ENCODE peak calls at places on chromosomes 5 and 9, in five cellular contexts. W is hepatocyte; A is neural progenitor cell; U is GM23248; X is effector memory CD4-positive, alpha-beta T cell. I is an unnamed sample.

GRCh38 chr5:147391781-147392180 is 118.1 kb downstream of the DPYSL3 start:
- DNase-seq in W (peak; percentile 80), A (peak; percentile 57), U (peak; percentile 94), X (no peak), I (peak; percentile 72)

GRCh38 chr5:136279314-136279713 is 86.0 kb downstream of the TRPC7 start:
- DNase-seq in W (no peak), A (no peak), U (peak; percentile 34), X (no peak), I (no peak)

GRCh38 chr9:77456829-77457437 is 191.2 kb downstream of the GNA14 start:
- DNase-seq in W (peak; percentile 91), A (peak; percentile 85), U (peak; percentile 91), X (peak; percentile 27), I (peak; percentile 95)

GRCh38 chr5:6819521-6819920 is 106.3 kb downstream of the TENT4A start:
- DNase-seq in W (peak; percentile 25), A (peak; percentile 65), U (no peak), X (no peak), I (peak; percentile 44)

GRCh38 chr5:61641748-61642565 is 309.9 kb downstream of the ZSWIM6 start:
- DNase-seq in W (no peak), A (no peak), U (peak; percentile 18), X (no peak), I (no peak)

GRCh38 chr9:126698251-126698650 is 84.5 kb downstream of the LMX1B start:
- DNase-seq in W (no peak), A (peak; percentile 1), U (no peak), X (no peak), I (no peak)

GRCh38 chr9:123281659-123282342 is 13.4 kb upstream of the STRBP start:
- DNase-seq in W (no peak), A (no peak), U (no peak), X (no peak), I (no peak)

GRCh38 chr9:133873006-133873780 is 118.9 kb downstream of the VAV2 start:
- DNase-seq in W (no peak), A (no peak), U (no peak), X (no peak), I (no peak)

GRCh38 chr5:145915970-145916638 is 20.3 kb upstream of the SH3RF2 start:
- DNase-seq in W (no peak), A (no peak), U (no peak), X (no peak), I (no peak)

GRCh38 chr5:56620903-56621680 is 194.3 kb upstream of the MAP3K1 start:
- DNase-seq in W (no peak), A (no peak), U (peak; percentile 52), X (no peak), I (no peak)

GRCh38 chr5:135371738-135372232 is 27.2 kb downstream of the MACROH2A1 start:
- DNase-seq in W (no peak), A (no peak), U (peak; percentile 82), X (no peak), I (peak; percentile 28)

GRCh38 chr9:5786370-5787127 is 46.4 kb downstream of the ERMP1 start:
- DNase-seq in W (no peak), A (no peak), U (peak; percentile 8), X (no peak), I (no peak)

GRCh38 chr9:90511711-90512110 is 130.9 kb downstream of the DIRAS2 start:
- DNase-seq in W (no peak), A (no peak), U (no peak), X (no peak), I (no peak)

GRCh38 chr9:90515550-90515949 is 127.1 kb downstream of the DIRAS2 start:
- DNase-seq in W (no peak), A (no peak), U (no peak), X (no peak), I (no peak)

DNA sequence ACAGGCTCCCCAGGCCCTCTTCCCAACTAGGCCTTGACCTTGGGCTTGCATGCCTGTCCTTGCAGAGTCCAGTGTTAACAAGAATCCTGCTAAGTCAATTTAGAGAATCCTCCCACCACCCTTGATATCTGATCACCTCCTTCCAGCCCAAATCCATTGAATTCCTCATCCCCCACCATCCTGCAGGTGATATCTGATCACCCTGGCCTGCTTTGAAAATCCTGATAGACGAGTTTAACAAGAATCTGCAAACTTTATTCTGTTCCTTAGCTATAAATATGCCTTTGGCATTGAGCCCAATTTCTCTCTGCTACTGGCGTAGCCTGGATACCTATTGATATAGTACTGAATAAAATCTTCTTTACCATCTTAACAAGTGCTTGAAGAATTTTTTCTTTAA is 125.5 kb downstream of the DIRAS2 start:
- DNase-seq in W (peak; percentile 35), A (no peak), U (no peak), X (no peak), I (peak; percentile 67)
- H3K27ac ChIP-seq in W (no peak overlapping the region), A (no peak overlapping the region), U (no peak overlapping the region), X (no peak overlapping the region), I (no peak overlapping the region)

GRCh38 chr9:114621561-114621960 is 10.5 kb downstream of the TMEM268 start:
- DNase-seq in W (no peak), A (no peak), U (no peak), X (no peak), I (no peak)
- H3K27ac ChIP-seq in W (no peak overlapping the region), A (no peak overlapping the region), U (peak overlapping the region; percentile 19), X (no peak overlapping the region), I (no peak overlapping the region)

GRCh38 chr9:131747352-131747751 is 7.5 kb upstream of the RAPGEF1 start:
- DNase-seq in W (peak; percentile 77), A (peak; percentile 61), U (peak; percentile 82), X (no peak), I (peak; percentile 61)

GRCh38 chr9:131745611-131746010 is 5.7 kb upstream of the RAPGEF1 start:
- DNase-seq in W (no peak), A (no peak), U (no peak), X (no peak), I (no peak)

GRCh38 chr9:131743501-131743900 is 3.6 kb upstream of the RAPGEF1 start:
- DNase-seq in W (no peak), A (no peak), U (peak; percentile 63), X (no peak), I (no peak)

GRCh38 chr9:131744715-131745201 is 4.9 kb upstream of the RAPGEF1 start:
- DNase-seq in W (no peak), A (no peak), U (no peak), X (no peak), I (peak; percentile 69)

DNA sequence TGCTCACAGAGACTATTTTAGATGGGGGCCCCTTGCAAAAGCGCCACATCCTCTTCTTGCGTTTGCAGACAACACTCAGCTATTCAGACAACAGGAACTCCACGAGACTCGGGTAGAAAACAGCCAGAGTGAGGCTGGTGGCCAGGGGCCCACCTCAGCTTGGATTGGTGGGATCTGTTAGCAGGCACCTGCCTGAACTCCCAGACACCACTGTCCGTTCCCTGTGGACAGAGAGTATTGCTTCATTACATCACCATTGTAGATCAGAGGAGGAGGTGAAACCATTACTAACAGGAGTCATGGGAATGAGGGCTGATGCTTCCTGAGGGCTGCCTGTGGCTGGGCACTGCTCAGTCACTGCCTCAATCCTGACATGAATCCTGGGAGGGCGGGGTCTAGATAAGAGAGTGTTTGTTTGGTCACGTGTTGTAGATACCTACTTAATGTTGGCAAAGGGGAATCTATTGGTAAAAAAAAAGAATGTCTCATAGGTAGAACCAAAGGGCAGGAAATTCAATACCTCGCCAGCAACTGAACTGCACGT is 4.4 kb upstream of the RAPGEF1 start:
- DNase-seq in W (peak; percentile 77), A (no peak), U (peak; percentile 40), X (no peak), I (no peak)
- H3K27ac ChIP-seq in W (peak overlapping the region; percentile 74), A (no peak overlapping the region), U (no peak overlapping the region), X (peak overlapping the region; percentile 39), I (no peak overlapping the region)

GRCh38 chr5:150036513-150036912 is 36.0 kb downstream of the HMGXB3 start:
- DNase-seq in W (peak; percentile 74), A (no peak), U (peak; percentile 99), X (no peak), I (no peak)
- H3K27ac ChIP-seq in W (peak overlapping the region; percentile 66), A (no peak overlapping the region), U (peak overlapping the region; percentile 79), X (no peak overlapping the region), I (no peak overlapping the region)

I was measured in mesendoderm.